ENCODE peak calls at places on chromosomes 5 and 9, in six cellular contexts. T is stomach, E is K562, N is cardiac muscle cell, S is colonic mucosa, L is tibial artery. Y is an unnamed sample. For H3K36me3, the result is how much of the 10 kb centered on the place peaks cover.

GRCh38 chr5:156678484-156678883 is 171.6 kb upstream of the PPP1R2B start:
- DNase-seq in L (no peak), E (no peak), N (no peak), T (peak), S (no peak), Y (no peak)

GRCh38 chr9:107067715-107068416 is 204.9 kb downstream of the ZNF462 start:
- DNase-seq in L (no peak), E (no peak), N (no peak), T (peak), S (peak), Y (no peak)

GRCh38 chr9:13648676-13649075 is 369.2 kb upstream of the MPDZ start:
- DNase-seq in E (no peak), L (no peak), T (no peak), S (no peak), N (no peak), Y (no peak)

GRCh38 chr9:135536166-135536565 is 9.8 kb upstream of the OBP2A start:
- DNase-seq in N (no peak), E (no peak), L (no peak), S (no peak), T (peak), Y (no peak)

GRCh38 chr5:129053438-129053837 is 41.1 kb upstream of the ISOC1 start:
- DNase-seq in N (no peak), T (no peak), L (no peak), S (no peak), E (no peak), Y (no peak)

GRCh38 chr9:18569941-18570630 is 96.1 kb downstream of the ADAMTSL1 start:
- DNase-seq in E (no peak), T (no peak), N (no peak), L (no peak), S (no peak), Y (no peak)

GRCh38 chr5:159951834-159952233 is 35.6 kb downstream of the ADRA1B start:
- DNase-seq in L (no peak), E (no peak), S (no peak), N (no peak), T (no peak), Y (no peak)

GRCh38 chr5:59174248-59174844 is 591.5 kb downstream of the RAB3C start:
- DNase-seq in E (peak), L (no peak), S (no peak), N (peak), T (no peak), Y (peak)

GRCh38 chr5:50867140-50867539 is 200.7 kb downstream of the PARP8 start:
- DNase-seq in L (no peak), S (no peak), N (no peak), T (no peak), E (no peak), Y (no peak)

GRCh38 chr5:9251379-9251980 is 294.4 kb downstream of the SEMA5A start:
- DNase-seq in S (no peak), L (no peak), T (no peak), N (no peak), E (no peak), Y (no peak)

GRCh38 chr9:15161744-15162143 is 145.3 kb downstream of the TTC39B start:
- DNase-seq in N (no peak), L (no peak), T (no peak), E (no peak), S (no peak), Y (no peak)

GRCh38 chr9:18926513-18926912 is 106.5 kb downstream of the SAXO1 start:
- DNase-seq in S (no peak), E (no peak), T (no peak), N (no peak), L (no peak), Y (no peak)

GRCh38 chr9:34898846-34899245 is 59.2 kb upstream of the PHF24 start:
- DNase-seq in E (no peak), L (no peak), N (no peak), T (no peak), S (no peak), Y (no peak)

GRCh38 chr5:50564079-50564478 is 102.4 kb upstream of the PARP8 start:
- DNase-seq in T (no peak), L (no peak), N (no peak), E (no peak), S (no peak), Y (no peak)

GRCh38 chr5:137733011-137733410 is 2.9 kb downstream of the KLHL3 start:
- DNase-seq in T (no peak), N (no peak), E (no peak), L (no peak), S (no peak), Y (no peak)

GRCh38 chr5:115374057-115374775 is 77.8 kb upstream of the CCDC112 start:
- DNase-seq in S (no peak), L (no peak), N (no peak), T (no peak), E (no peak), Y (no peak)

GRCh38 chr5:56142620-56143431 is 90.3 kb downstream of the ANKRD55 start:
- DNase-seq in N (no peak), S (no peak), L (no peak), E (no peak), T (peak), Y (no peak)

GRCh38 chr5:16894236-16895057 is 41.6 kb downstream of the MYO10 start:
- DNase-seq in S (peak), N (peak), L (no peak), E (no peak), T (peak), Y (peak)

GRCh38 chr9:4550777-4551476 is 60.7 kb downstream of the SLC1A1 start:
- DNase-seq in N (no peak), T (no peak), E (no peak), L (no peak), S (no peak), Y (no peak)

GRCh38 chr5:142748568-142749249 is 21.5 kb upstream of the ARHGAP26 start:
- DNase-seq in E (peak), L (no peak), S (peak), T (peak), N (peak), Y (peak)

GRCh38 chr9:73080110-73080683 is 71.5 kb upstream of the ANXA1 start:
- DNase-seq in N (no peak), L (no peak), T (no peak), S (no peak), E (no peak), Y (no peak)

GRCh38 chr5:125470503-125470902 is 724.1 kb upstream of the ZNF608 start:
- DNase-seq in N (no peak), E (no peak), T (no peak), S (no peak), L (no peak), Y (peak)

GRCh38 chr9:127128341-127129072 is 6.1 kb upstream of the ANGPTL2 start:
- DNase-seq in S (peak), L (peak), E (no peak), T (no peak), N (no peak), Y (no peak)

GRCh38 chr5:176352116-176352878 is 9.3 kb downstream of the KIAA1191 start:
- DNase-seq in S (no peak), L (no peak), T (no peak), N (no peak), E (no peak), Y (no peak)

GRCh38 chr9:7907636-7908195 is 108.1 kb upstream of the DMAC1 start:
- DNase-seq in E (no peak), S (no peak), L (no peak), N (no peak), T (no peak), Y (no peak)

GRCh38 chr5:132467292-132467984 is 23.1 kb downstream of the IRF1 start:
- DNase-seq in E (no peak), S (no peak), L (peak), N (no peak), T (no peak), Y (no peak)

GRCh38 chr5:58582004-58582403 is 871 bp upstream of the RAB3C start:
- DNase-seq in S (no peak), T (no peak), N (peak), L (no peak), E (no peak), Y (peak)

GRCh38 chr9:18463991-18464390 is 10.0 kb upstream of the ADAMTSL1 start:
- DNase-seq in N (no peak), S (no peak), E (no peak), L (no peak), T (no peak), Y (no peak)

DNA sequence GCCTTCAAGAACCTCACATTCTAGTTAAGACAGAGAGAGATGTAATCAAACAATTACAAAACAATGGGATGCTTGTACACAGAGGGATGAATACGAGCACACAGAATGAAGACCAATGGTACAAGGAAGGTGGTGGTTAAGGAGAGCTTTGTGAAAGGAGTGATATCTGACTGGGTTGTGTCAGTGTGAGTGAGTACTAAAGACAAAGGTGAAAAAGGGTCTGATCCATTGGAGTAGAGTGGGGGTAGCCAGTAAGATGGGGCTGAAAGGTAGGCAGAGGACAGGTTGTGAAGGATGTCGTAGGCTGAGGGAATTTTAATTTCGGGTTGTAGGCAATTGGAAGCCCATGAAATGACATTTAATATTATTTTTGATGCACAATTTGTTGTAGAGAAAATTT is 9.9 kb downstream of the RBM18 start:
- DNase-seq in S (no peak), E (no peak), N (no peak), T (no peak), L (no peak), Y (no peak)
- H3K36me3 ChIP-seq in S (under half), E (half or more), N (under half), T (under half), L (under half), Y (under half)

DNA sequence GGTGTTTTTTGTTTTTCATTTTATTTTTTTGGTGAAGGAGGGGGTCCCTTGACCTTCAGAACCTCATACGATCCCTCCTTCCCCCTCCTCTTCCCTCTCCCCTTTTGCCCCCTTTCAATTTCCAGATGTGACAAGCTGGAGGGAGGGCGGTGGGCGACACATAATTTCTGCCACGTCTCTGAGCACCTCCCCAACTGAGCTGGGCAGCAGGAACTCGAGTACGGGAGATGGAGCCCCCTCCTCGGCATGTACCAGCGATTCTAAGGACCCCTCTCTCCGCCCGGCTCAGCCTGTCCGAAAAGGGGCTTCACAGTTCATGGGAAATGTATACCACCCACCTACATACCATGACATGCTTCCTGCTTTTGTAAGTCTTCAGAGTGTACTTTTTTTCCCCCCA is 52.4 kb downstream of the PRRC2B start:
- DNase-seq in S (no peak), N (no peak), E (no peak), L (no peak), T (no peak), Y (no peak)
- H3K36me3 ChIP-seq in S (under half), N (half or more), E (half or more), L (half or more), T (half or more), Y (half or more)

GRCh38 chr9:98011122-98011521 is 28.0 kb downstream of the ANP32B start:
- DNase-seq in S (no peak), N (no peak), T (no peak), L (no peak), E (no peak), Y (no peak)
- H3K36me3 ChIP-seq in S (under half), N (half or more), T (half or more), L (half or more), E (half or more), Y (half or more)

DNA sequence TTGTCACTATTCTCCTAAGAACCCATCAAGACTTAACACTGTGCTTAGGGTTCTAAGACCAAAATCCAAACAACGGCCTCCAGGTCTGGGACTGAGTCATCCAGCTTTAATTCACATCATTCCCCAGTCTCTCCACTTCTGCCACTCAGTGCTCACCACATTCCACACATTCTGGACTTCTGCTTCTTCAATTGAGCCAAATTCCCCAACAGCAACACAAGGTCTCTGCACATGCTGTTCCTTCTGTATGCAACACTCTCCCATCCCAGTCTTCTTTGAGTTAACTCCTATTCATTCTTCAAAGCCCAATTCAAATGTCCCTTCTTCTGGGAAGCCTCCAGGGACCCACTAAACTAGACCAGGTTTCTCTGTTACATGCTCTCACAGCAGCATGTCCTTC is 97.8 kb downstream of the GPR21 start:
- DNase-seq in E (no peak), N (peak), T (no peak), L (no peak), S (no peak), Y (no peak)
- H3K36me3 ChIP-seq in E (half or more), N (under half), T (under half), L (under half), S (under half), Y (under half)

DNA sequence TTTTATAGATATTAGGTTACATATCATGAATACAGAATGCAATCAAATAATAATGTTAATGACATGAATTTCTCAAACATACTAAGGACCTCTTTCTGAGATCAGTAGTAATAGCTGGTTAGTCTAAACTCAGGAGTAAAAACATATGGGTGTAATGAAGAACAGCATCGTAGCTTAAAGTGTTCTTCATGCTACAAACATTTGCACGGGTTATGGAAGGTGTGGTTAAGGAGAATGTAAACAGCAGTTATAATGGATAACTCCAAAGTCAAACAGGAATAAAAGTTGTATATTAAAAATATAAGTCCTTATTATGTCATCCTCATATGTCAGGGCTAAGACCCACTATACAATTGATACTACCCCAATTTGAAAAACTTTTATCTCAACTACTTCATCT is 112.5 kb downstream of the RICTOR start:
- DNase-seq in N (no peak), S (no peak), L (no peak), T (no peak), E (no peak), Y (no peak)
- H3K36me3 ChIP-seq in N (half or more), S (under half), L (half or more), T (under half), E (half or more), Y (half or more)

GRCh38 chr9:122875523-122875922 is 29.6 kb downstream of the RC3H2 start:
- DNase-seq in S (no peak), L (no peak), N (no peak), T (no peak), E (no peak), Y (no peak)
- H3K36me3 ChIP-seq in S (under half), L (half or more), N (half or more), T (half or more), E (half or more), Y (half or more)

GRCh38 chr5:134609232-134609851 is 23.3 kb downstream of the SAR1B start:
- DNase-seq in E (no peak), T (no peak), L (no peak), S (peak), N (no peak), Y (peak)

GRCh38 chr5:134608555-134608954 is 24.1 kb downstream of the SAR1B start:
- DNase-seq in S (no peak), L (no peak), N (no peak), E (no peak), T (no peak), Y (no peak)

GRCh38 chr5:134614461-134615085 is 18.1 kb downstream of the SAR1B start:
- DNase-seq in N (no peak), S (peak), E (no peak), T (no peak), L (no peak), Y (no peak)

GRCh38 chr5:134611515-134611914 is 21.1 kb downstream of the SAR1B start:
- DNase-seq in S (peak), N (no peak), T (no peak), L (no peak), E (no peak), Y (no peak)

GRCh38 chr5:134610715-134611114 is 21.9 kb downstream of the SAR1B start:
- DNase-seq in L (no peak), N (no peak), S (no peak), E (no peak), T (no peak), Y (no peak)
- H3K36me3 ChIP-seq in L (half or more), N (half or more), S (under half), E (half or more), T (under half), Y (under half)

DNA sequence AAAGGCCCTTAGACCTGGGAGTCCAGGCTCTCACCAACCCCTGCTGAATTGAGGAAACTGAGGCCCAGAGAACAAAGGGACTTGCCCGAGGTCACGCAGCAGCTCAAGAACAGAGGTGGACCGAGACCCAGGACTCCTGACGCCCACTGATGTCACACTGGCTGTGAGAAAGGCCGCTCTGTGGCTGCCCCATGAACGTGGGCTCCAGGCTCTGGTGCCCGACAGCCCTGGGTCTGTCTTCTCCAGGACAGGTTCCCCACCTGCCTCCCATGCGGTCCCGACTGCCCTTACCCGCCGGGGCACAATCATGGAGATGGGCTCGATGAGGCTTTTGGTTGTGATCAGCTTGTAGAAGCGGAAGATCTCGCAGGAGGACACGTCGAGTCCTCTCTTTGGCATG is 9.3 kb upstream of the TRIM14 start:
- DNase-seq in L (no peak), E (no peak), N (no peak), S (no peak), T (no peak), Y (no peak)
- H3K36me3 ChIP-seq in L (under half), E (half or more), N (under half), S (under half), T (under half), Y (half or more)

GRCh38 chr9:71709384-71709783 is 58.9 kb downstream of the CEMIP2 start:
- DNase-seq in T (no peak), S (no peak), E (no peak), L (no peak), N (no peak), Y (no peak)

GRCh38 chr9:71704806-71705205 is 63.5 kb downstream of the CEMIP2 start:
- DNase-seq in L (no peak), N (no peak), T (no peak), S (no peak), E (no peak), Y (no peak)

GRCh38 chr9:71710856-71711255 is 57.5 kb downstream of the CEMIP2 start:
- DNase-seq in S (no peak), L (no peak), T (no peak), N (no peak), E (no peak), Y (no peak)

GRCh38 chr9:71703172-71703872 is 65.0 kb downstream of the CEMIP2 start:
- DNase-seq in L (peak), T (no peak), S (no peak), N (no peak), E (no peak), Y (no peak)

GRCh38 chr9:71706172-71706571 is 62.1 kb downstream of the CEMIP2 start:
- DNase-seq in N (no peak), E (no peak), T (no peak), S (no peak), L (no peak), Y (no peak)
- H3K36me3 ChIP-seq in N (under half), E (under half), T (under half), S (under half), L (under half), Y (under half)

GRCh38 chr5:37326536-37326935 is 44.4 kb downstream of the NUP155 start:
- DNase-seq in N (no peak), T (no peak), E (no peak), L (no peak), S (no peak), Y (no peak)
- H3K36me3 ChIP-seq in N (half or more), T (half or more), E (half or more), L (half or more), S (under half), Y (half or more)